ENCODE peak calls at places on chromosomes 6 and 20, in six cellular contexts. Z is NB4, I is left lung, J is OCI-LY7, C is neural progenitor cell, P is fibroblast of pulmonary artery. W is an unnamed sample.

GRCh38 chr6:5813625-5814027 is 193.1 kb downstream of the NRN1 start:
- DNase-seq in P (no peak), J (no peak), I (no peak), C (no peak), Z (no peak), W (no peak)

GRCh38 chr6:24537771-24538385 is 43.1 kb downstream of the ALDH5A1 start:
- DNase-seq in J (no peak), P (no peak), I (no peak), C (no peak), Z (no peak), W (no peak)

GRCh38 chr6:8166156-8166555 is 63.8 kb upstream of the EEF1E1 start:
- DNase-seq in C (no peak), I (no peak), J (no peak), P (no peak), Z (no peak), W (no peak)

GRCh38 chr6:79946242-79946641 is 1.1 kb downstream of the ELOVL4 start:
- DNase-seq in P (peak; percentile 41), C (peak; percentile 78), J (peak; percentile 1), I (no peak), Z (peak; percentile 41), W (peak; percentile 36)

GRCh38 chr6:85537055-85537494 is 56.6 kb downstream of the SNX14 start:
- DNase-seq in C (no peak), Z (peak; percentile 6), P (peak; percentile 35), I (no peak), J (peak; percentile 29), W (peak; percentile 19)

GRCh38 chr6:27672113-27672799 is 199.4 kb upstream of the ZNF184 start:
- DNase-seq in P (no peak), I (no peak), C (peak; percentile 88), Z (peak; percentile 93), J (no peak), W (peak; percentile 84)

GRCh38 chr6:96995903-96996302 is 71.4 kb downstream of the KLHL32 start:
- DNase-seq in J (no peak), C (no peak), Z (no peak), P (no peak), I (no peak), W (no peak)

GRCh38 chr6:5132741-5133140 is 47.6 kb downstream of the PPP1R3G start:
- DNase-seq in J (peak; percentile 17), I (no peak), C (peak; percentile 60), Z (no peak), P (peak; percentile 99), W (peak; percentile 96)

GRCh38 chr20:1302578-1303541 is 26.1 kb downstream of the SDCBP2 start:
- DNase-seq in C (no peak), J (no peak), Z (peak; percentile 74), I (no peak), P (no peak), W (no peak)

GRCh38 chr6:116060572-116061283 is at the start of gene FRK:
- DNase-seq in C (no peak), I (no peak), J (no peak), P (peak; percentile 41), Z (no peak), W (peak; percentile 41)

GRCh38 chr20:5841492-5841891 is 91.3 kb downstream of the SHLD1 start:
- DNase-seq in I (no peak), J (no peak), Z (no peak), C (no peak), P (no peak), W (no peak)

GRCh38 chr20:8424010-8424409 is 291.9 kb downstream of the PLCB1 start:
- DNase-seq in Z (no peak), C (no peak), I (no peak), J (no peak), P (peak; percentile 80), W (peak; percentile 54)

GRCh38 chr6:42279966-42280629 is 62.4 kb upstream of the MRPS10 start:
- DNase-seq in Z (no peak), J (no peak), I (peak; percentile 57), C (no peak), P (peak; percentile 76), W (peak; percentile 45)

GRCh38 chr6:52953911-52954839 is 40.9 kb downstream of the GSTA4 start:
- DNase-seq in P (no peak), I (no peak), J (no peak), C (no peak), Z (no peak), W (no peak)

DNA sequence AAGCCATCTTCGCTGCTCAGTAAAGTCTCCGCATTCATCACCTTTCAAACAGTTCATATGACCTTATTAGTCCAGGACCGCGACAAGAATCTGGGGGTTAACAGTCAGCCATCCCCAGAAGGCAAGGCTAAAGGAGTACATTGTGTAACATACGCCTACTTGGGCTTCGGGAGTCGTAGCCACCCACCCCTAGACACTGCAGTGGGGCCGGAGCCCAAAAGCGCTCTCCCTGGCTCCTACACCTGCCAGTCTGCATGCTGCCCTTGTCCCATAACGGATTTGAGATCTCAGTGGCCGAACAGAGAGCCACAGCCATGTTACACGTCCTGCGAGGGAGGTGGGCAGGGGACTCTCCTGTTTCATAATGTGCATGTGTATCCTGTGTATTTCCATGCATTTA is 1405.5 kb downstream of the GRIK2 start:
- DNase-seq in I (no peak), C (no peak), J (no peak), Z (no peak), P (no peak), W (no peak)
- H3K4me3 ChIP-seq in I (no peak overlapping the region), C (peak overlapping the region; percentile 58), J (no peak overlapping the region), Z (no peak overlapping the region), P (no peak overlapping the region), W (no peak overlapping the region)

GRCh38 chr20:25508083-25508770 is 77.1 kb downstream of the NINL start:
- DNase-seq in Z (no peak), I (no peak), P (peak; percentile 81), J (no peak), C (no peak), W (peak; percentile 70)
- H3K4me3 ChIP-seq in Z (no peak overlapping the region), I (no peak overlapping the region), P (no peak overlapping the region), J (no peak overlapping the region), C (no peak overlapping the region), W (no peak overlapping the region)

GRCh38 chr20:51767867-51768758 is at the start of gene ATP9A:
- DNase-seq in P (peak; percentile 31), Z (no peak), C (peak; percentile 76), J (no peak), I (peak; percentile 87), W (no peak)
- H3K4me3 ChIP-seq in P (peak within 1 kb of the TSS; percentile 67), Z (no peak within 1 kb of the TSS), C (peak within 1 kb of the TSS; percentile 83), J (peak within 1 kb of the TSS; percentile 68), I (peak within 1 kb of the TSS; percentile 61), W (peak within 1 kb of the TSS; percentile 48)

GRCh38 chr6:92050216-92050615 is 1369.1 kb downstream of the EPHA7 start:
- DNase-seq in J (no peak), Z (no peak), I (no peak), C (no peak), P (no peak), W (no peak)

GRCh38 chr6:92044312-92044711 is 1375.0 kb downstream of the EPHA7 start:
- DNase-seq in P (no peak), Z (no peak), I (no peak), C (no peak), J (no peak), W (no peak)

GRCh38 chr6:92043782-92044181 is 1375.6 kb downstream of the EPHA7 start:
- DNase-seq in J (no peak), C (no peak), P (no peak), Z (no peak), I (no peak), W (no peak)

GRCh38 chr6:92047886-92048285 is 1371.5 kb downstream of the EPHA7 start:
- DNase-seq in Z (no peak), P (no peak), C (peak; percentile 34), I (no peak), J (no peak), W (no peak)

GRCh38 chr6:92047152-92047551 is 1372.2 kb downstream of the EPHA7 start:
- DNase-seq in C (no peak), I (no peak), J (no peak), P (no peak), Z (no peak), W (no peak)
- H3K4me3 ChIP-seq in C (no peak overlapping the region), I (no peak overlapping the region), J (no peak overlapping the region), P (no peak overlapping the region), Z (no peak overlapping the region), W (no peak overlapping the region)

GRCh38 chr6:100347901-100348550 is 116.7 kb downstream of the SIM1 start:
- DNase-seq in Z (peak; percentile 74), J (no peak), I (no peak), C (no peak), P (peak; percentile 55), W (peak; percentile 71)

GRCh38 chr6:100344761-100345160 is 120.0 kb downstream of the SIM1 start:
- DNase-seq in J (no peak), P (peak; percentile 20), Z (no peak), C (no peak), I (no peak), W (peak; percentile 83)

GRCh38 chr6:100346203-100346602 is 118.5 kb downstream of the SIM1 start:
- DNase-seq in Z (no peak), I (no peak), P (no peak), C (no peak), J (no peak), W (no peak)

GRCh38 chr6:100344321-100344720 is 120.4 kb downstream of the SIM1 start:
- DNase-seq in C (no peak), Z (no peak), I (no peak), J (no peak), P (no peak), W (no peak)

DNA sequence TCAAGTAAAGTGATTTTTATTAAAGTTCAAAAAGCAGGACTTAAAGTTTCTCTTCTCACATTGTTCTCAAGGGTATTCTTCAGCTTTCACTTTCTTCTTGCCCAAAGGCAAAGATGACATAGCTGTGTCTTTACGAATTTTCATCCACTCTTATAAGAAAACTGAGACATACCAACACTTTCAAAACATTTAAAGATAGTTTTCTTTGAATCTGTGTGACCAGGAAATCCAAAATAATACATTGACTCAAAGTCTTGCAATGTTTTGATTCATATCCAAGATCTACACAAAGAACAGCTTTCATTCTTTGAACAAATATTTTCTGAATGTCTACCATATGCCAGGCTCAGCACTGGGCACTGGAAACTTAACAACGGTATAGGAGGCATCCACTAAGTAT is 117.9 kb downstream of the SIM1 start:
- DNase-seq in J (no peak), Z (no peak), C (no peak), P (peak; percentile 77), I (no peak), W (peak; percentile 66)
- H3K4me3 ChIP-seq in J (no peak overlapping the region), Z (no peak overlapping the region), C (no peak overlapping the region), P (no peak overlapping the region), I (no peak overlapping the region), W (no peak overlapping the region)

DNA sequence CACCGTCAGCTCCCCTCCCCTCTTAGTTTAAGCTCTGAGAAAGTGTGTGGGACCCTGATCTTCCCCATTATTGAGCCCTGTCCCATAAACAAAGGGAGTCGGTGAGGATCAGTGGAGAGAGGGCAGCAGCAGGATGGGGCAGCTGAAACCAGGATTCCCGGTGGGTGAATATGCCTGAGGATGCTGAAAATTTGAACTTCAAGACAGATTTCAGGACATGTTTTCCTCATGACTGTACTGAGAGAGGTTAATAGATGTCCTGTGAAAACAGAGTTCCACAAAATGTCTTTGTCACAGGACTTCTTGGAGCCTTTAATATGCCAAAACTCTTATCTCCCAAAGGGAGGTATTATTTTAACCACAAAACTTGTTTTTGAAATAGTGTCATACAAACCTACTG is 53.5 kb upstream of the SLC22A16 start:
- DNase-seq in J (no peak), P (peak; percentile 37), Z (no peak), I (no peak), C (no peak), W (peak; percentile 60)
- H3K4me3 ChIP-seq in J (no peak overlapping the region), P (no peak overlapping the region), Z (no peak overlapping the region), I (no peak overlapping the region), C (no peak overlapping the region), W (no peak overlapping the region)

GRCh38 chr20:50513169-50514034 is 3.2 kb downstream of the PTPN1 start:
- DNase-seq in C (no peak), Z (no peak), J (no peak), I (no peak), P (peak; percentile 76), W (peak; percentile 88)
- H3K4me3 ChIP-seq in C (no peak overlapping the region), Z (peak overlapping the region; percentile 19), J (no peak overlapping the region), I (peak overlapping the region; percentile 95), P (peak overlapping the region; percentile 92), W (peak overlapping the region; percentile 90)

W was measured in fibroblast of mammary gland.